ENCODE peak calls at places on chromosome 1, in five cellular contexts. D is heart left ventricle, T is adrenal gland, B is prostate gland, Y is hepatocyte. X is an unnamed sample. For H3K36me3, the result is how much of the 10 kb centered on the place peaks cover.

GRCh38 chr1:244349581-244350001 is 102.1 kb downstream of the ADSS2 start:
- DNase-seq in D (no peak), T (no peak), B (no peak), Y (no peak), X (no peak)

GRCh38 chr1:61741682-61742619 is at the start of gene PATJ:
- DNase-seq in D (peak), T (peak), B (peak), Y (peak), X (peak)

GRCh38 chr1:198156745-198157240 is at the start of gene NEK7:
- DNase-seq in D (peak), T (peak), B (peak), Y (peak), X (peak)

GRCh38 chr1:15046487-15047165 is 106.9 kb upstream of the TMEM51 start:
- DNase-seq in D (peak), T (peak), B (peak), Y (peak), X (peak)

GRCh38 chr1:25072461-25072860 is 142.4 kb upstream of the RUNX3 start:
- DNase-seq in D (no peak), T (no peak), B (no peak), Y (no peak), X (no peak)

GRCh38 chr1:171802207-171802606 is 20.7 kb downstream of the METTL13 start:
- DNase-seq in D (no peak), T (no peak), B (no peak), Y (no peak), X (no peak)

GRCh38 chr1:169711469-169712308 is at the start of gene SELL:
- DNase-seq in D (peak), T (peak), B (peak), Y (peak), X (peak)

GRCh38 chr1:17633654-17634053 is 94.2 kb downstream of the ARHGEF10L start:
- DNase-seq in D (no peak), T (no peak), B (no peak), Y (no peak), X (no peak)

GRCh38 chr1:1440941-1441888 is 5.7 kb downstream of the VWA1 start:
- DNase-seq in D (peak), T (peak), B (no peak), Y (peak), X (no peak)

GRCh38 chr1:106296431-106296830 is 760.0 kb upstream of the PRMT6 start:
- DNase-seq in D (no peak), T (no peak), B (no peak), Y (no peak), X (no peak)

GRCh38 chr1:37478890-37479254 is 4.5 kb downstream of the ZC3H12A start:
- DNase-seq in D (no peak), T (no peak), B (no peak), Y (no peak), X (no peak)
- H3K36me3 ChIP-seq in D (half or more), T (half or more), B (under half), Y (under half), X (under half)

DNA sequence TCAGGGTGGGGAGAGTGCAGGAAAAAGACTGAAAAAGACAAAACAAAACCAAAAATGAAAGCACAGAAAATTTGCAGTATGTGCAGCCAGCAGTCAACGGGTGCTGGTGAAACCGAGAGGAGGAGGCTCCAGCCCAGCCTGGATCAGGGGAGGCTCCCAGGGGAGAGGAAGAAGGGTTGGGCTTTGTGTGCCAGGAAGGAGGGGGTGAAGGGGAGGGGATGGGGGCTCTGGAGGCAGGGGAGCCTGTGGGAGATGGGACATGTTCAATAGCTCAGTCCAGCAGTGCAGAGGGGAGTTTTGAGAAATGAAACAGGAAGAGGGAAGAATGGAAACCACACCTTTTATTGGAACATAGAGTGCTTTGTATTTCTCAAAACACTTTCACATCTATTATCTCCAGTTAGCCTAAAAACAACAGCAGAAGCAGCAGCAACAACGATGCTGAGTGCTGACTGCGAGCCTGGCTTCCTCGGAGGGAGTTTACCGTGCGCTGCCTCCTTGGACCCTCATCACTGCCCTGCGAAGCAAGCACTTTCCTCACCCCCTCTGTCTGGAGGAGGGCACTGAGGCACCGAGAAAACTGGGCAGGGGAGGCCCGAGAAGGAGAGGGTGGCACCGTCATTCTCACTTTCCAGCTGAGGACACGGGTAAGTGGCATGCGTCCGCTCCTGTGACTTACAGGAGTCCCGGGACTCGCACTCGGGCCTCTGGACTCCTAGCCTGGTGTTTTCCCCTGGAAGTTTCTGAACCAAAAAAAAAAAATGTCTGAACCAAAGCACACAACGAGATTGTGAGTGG is 62.9 kb downstream of the MDM4 start:
- DNase-seq in D (peak), T (peak), B (peak), Y (no peak), X (no peak)
- H3K27ac ChIP-seq in D (peak), T (no peak), B (peak), Y (no peak), X (no peak)

GRCh38 chr1:221271696-221272095 is 392.5 kb downstream of the HLX start:
- DNase-seq in D (no peak), T (no peak), B (no peak), Y (no peak), X (no peak)

GRCh38 chr1:221276911-221277310 is 397.7 kb downstream of the HLX start:
- DNase-seq in D (no peak), T (no peak), B (no peak), Y (no peak), X (no peak)

GRCh38 chr1:221268295-221268694 is 389.1 kb downstream of the HLX start:
- DNase-seq in D (no peak), T (no peak), B (no peak), Y (no peak), X (no peak)

GRCh38 chr1:221274373-221274772 is 395.1 kb downstream of the HLX start:
- DNase-seq in D (no peak), T (no peak), B (no peak), Y (no peak), X (no peak)

GRCh38 chr1:221272940-221273339 is 393.7 kb downstream of the HLX start:
- DNase-seq in D (no peak), T (no peak), B (no peak), Y (no peak), X (no peak)
- TF ChIP-seq CTCF in D (no peak), T (no peak), B (no peak), Y (no peak), X (no peak)

GRCh38 chr1:39346876-39347275 is 142.4 kb downstream of the MACF1 start:
- DNase-seq in D (no peak), T (no peak), B (no peak), Y (no peak), X (no peak)
- H3K36me3 ChIP-seq in D (half or more), T (half or more), B (under half), Y (under half), X (under half)

DNA sequence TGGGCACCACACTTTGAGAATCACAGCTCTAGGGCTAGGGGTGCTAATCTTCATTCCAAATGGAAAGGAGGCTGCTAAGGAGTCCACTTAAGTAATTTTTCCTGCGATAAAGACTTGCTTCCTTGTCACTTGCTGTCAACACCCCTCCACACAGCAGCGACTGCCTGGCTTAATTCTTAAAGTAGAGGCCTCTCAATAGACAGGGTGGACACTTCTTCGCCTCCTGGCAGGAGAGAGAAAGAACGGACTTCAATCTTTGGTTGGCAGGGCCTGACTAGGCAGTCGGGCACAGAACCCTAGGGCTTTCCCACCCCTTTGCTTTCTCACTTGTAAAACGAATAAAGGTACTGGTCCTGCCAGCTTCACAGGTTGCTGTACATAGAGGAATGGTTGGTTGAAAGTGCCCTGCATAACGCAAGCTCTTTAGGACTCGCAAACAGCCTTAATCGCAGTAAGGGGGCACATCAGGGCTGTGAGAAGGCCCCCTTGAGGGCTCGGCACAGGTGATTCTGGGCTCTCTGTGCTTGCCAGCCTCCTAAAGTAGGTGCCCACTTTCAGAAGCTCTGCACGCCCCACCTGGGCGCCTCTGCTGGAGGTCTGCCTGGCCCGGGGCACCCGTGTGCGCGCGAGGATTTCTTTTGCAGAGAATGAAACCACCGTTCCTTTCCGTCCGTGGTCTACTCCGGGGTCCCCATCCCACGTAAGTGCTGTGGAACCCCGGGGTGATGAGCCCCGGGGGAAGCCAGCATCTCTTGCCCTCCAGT is 47.6 kb upstream of the CD34 start:
- DNase-seq in D (no peak), T (no peak), B (peak), Y (no peak), X (no peak)
- H3K27ac ChIP-seq in D (peak), T (no peak), B (peak), Y (no peak), X (peak)

GRCh38 chr1:7500381-7501258 is 270.5 kb upstream of the VAMP3 start:
- DNase-seq in D (no peak), T (peak), B (no peak), Y (no peak), X (no peak)
- TF ChIP-seq CTCF in D (no peak), T (no peak), B (no peak), Y (no peak), X (no peak)

DNA sequence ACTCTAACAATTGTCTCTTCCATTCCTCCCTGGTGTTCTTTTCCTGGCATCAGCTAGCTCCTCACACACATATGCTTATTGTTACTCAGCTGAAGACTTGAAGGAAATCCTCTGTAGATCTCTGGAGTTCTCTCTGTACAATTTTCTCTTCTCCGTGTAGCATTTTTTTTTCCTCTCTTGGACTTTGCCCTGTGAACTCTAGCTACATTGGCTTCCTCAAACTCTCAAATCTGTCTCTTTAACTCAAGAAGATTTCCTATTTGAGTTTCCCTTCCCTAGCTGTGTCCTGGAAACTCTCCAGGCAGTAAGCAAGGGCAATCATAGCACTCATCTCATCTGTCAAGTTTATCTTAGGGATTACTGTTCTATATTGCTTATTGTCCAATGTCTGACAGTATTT is 4.3 kb upstream of the MIA3 start:
- DNase-seq in D (no peak), T (no peak), B (no peak), Y (peak), X (no peak)
- H3K36me3 ChIP-seq in D (under half), T (under half), B (under half), Y (under half), X (under half)

X was measured in lung.